ENCODE peak calls at places on chromosomes 3 and 15, in four cellular contexts. Q is left lung, W is DND-41, G is RWPE1. N is an unnamed sample.

GRCh38 chr3:53240989-53241972 is 14.5 kb downstream of the TKT start:
- DNase-seq in Q (peak; percentile 57), W (no peak), G (no peak), N (no peak)

GRCh38 chr3:20669184-20669583 is 483.2 kb upstream of the SGO1 start:
- DNase-seq in W (no peak), G (no peak), Q (no peak), N (no peak)

GRCh38 chr3:54087581-54088410 is 34.6 kb upstream of the CACNA2D3 start:
- DNase-seq in G (no peak), W (no peak), Q (peak; percentile 78), N (no peak)

GRCh38 chr3:180492047-180492446 is 109.9 kb upstream of the TTC14 start:
- DNase-seq in Q (no peak), G (peak; percentile 26), W (no peak), N (no peak)

GRCh38 chr3:140186421-140186920 is 251.5 kb downstream of the CLSTN2 start:
- DNase-seq in W (no peak), Q (no peak), G (peak; percentile 10), N (no peak)

GRCh38 chr15:60673918-60674558 is 195.1 kb upstream of the ICE2 start:
- DNase-seq in G (peak; percentile 89), W (no peak), Q (no peak), N (peak; percentile 80)

GRCh38 chr15:89836255-89837133 is 21.8 kb upstream of the ANPEP start:
- DNase-seq in G (peak; percentile 95), Q (no peak), W (no peak), N (peak; percentile 69)

GRCh38 chr15:39580630-39581500 is at the start of gene THBS1:
- DNase-seq in W (no peak), Q (peak; percentile 90), G (peak; percentile 93), N (peak; percentile 94)

GRCh38 chr3:120093119-120093922 is 926 bp downstream of the GSK3B start:
- DNase-seq in W (peak; percentile 36), G (no peak), Q (no peak), N (no peak)

GRCh38 chr15:66842710-66843441 is 140.8 kb downstream of the SMAD6 start:
- DNase-seq in G (peak; percentile 50), Q (peak; percentile 93), W (no peak), N (peak; percentile 89)

GRCh38 chr3:65483475-65483874 is 555.2 kb downstream of the MAGI1 start:
- DNase-seq in Q (no peak), W (no peak), G (peak; percentile 37), N (peak; percentile 65)

GRCh38 chr3:189170559-189170958 is 1.2 kb upstream of the TPRG1 start:
- DNase-seq in Q (no peak), G (no peak), W (no peak), N (no peak)

GRCh38 chr3:126434264-126434590 is 39.5 kb downstream of the CFAP100 start:
- DNase-seq in W (no peak), Q (peak; percentile 49), G (no peak), N (peak; percentile 53)

GRCh38 chr3:123367467-123368154 is 81.3 kb downstream of the ADCY5 start:
- DNase-seq in W (no peak), Q (no peak), G (no peak), N (no peak)

GRCh38 chr3:159499031-159499793 is 489.4 kb upstream of the IL12A start:
- DNase-seq in G (peak; percentile 49), Q (no peak), W (no peak), N (no peak)

GRCh38 chr15:50298340-50298739 is 32.8 kb upstream of the HDC start:
- DNase-seq in Q (no peak), W (no peak), G (no peak), N (no peak)

GRCh38 chr3:133880287-133880686 is 15.4 kb downstream of the RAB6B start:
- DNase-seq in W (no peak), Q (no peak), G (no peak), N (no peak)

GRCh38 chr3:134937256-134938023 is 142.4 kb downstream of the EPHB1 start:
- DNase-seq in Q (no peak), G (no peak), W (no peak), N (no peak)

GRCh38 chr3:188683032-188683491 is 488.7 kb upstream of the TPRG1 start:
- DNase-seq in Q (no peak), W (no peak), G (no peak), N (peak; percentile 91)

GRCh38 chr3:46997453-46998091 is 18.1 kb downstream of the NBEAL2 start:
- DNase-seq in Q (peak; percentile 63), G (no peak), W (no peak), N (peak; percentile 7)

GRCh38 chr3:44066806-44067205 is 174.9 kb upstream of the TOPAZ1 start:
- DNase-seq in W (no peak), G (no peak), Q (no peak), N (no peak)

GRCh38 chr15:69679623-69680228 is 227.1 kb downstream of the RPLP1 start:
- DNase-seq in Q (no peak), W (no peak), G (no peak), N (no peak)

GRCh38 chr15:83248151-83248851 is 36.2 kb downstream of the BNC1 start:
- DNase-seq in Q (no peak), W (peak; percentile 28), G (peak; percentile 39), N (no peak)

GRCh38 chr3:101154386-101154785 is 161.2 kb upstream of the ABI3BP start:
- DNase-seq in Q (no peak), W (no peak), G (no peak), N (no peak)

GRCh38 chr3:195106418-195106906 is 164.5 kb downstream of the XXYLT1 start:
- DNase-seq in Q (peak; percentile 94), G (peak; percentile 63), W (peak; percentile 71), N (peak; percentile 80)

GRCh38 chr15:40439461-40440299 is 1.1 kb upstream of the BAHD1 start:
- DNase-seq in W (peak; percentile 34), Q (peak; percentile 75), G (no peak), N (peak; percentile 71)

GRCh38 chr3:27325419-27325818 is 43.8 kb downstream of the NEK10 start:
- DNase-seq in Q (no peak), G (no peak), W (no peak), N (no peak)

GRCh38 chr3:119809249-119810017 is 27.5 kb downstream of the NR1I2 start:
- DNase-seq in W (no peak), Q (no peak), G (no peak), N (no peak)

GRCh38 chr3:11331101-11331500 is 58.9 kb downstream of the ATG7 start:
- DNase-seq in G (no peak), Q (no peak), W (no peak), N (no peak)

GRCh38 chr3:183178833-183179549 is 16.5 kb upstream of the LAMP3 start:
- DNase-seq in Q (peak; percentile 90), G (peak; percentile 65), W (no peak), N (no peak)

GRCh38 chr15:32941823-32942222 is 224.0 kb downstream of the GREM1 start:
- DNase-seq in W (no peak), G (no peak), Q (no peak), N (no peak)

GRCh38 chr3:46488735-46489361 is 8.9 kb upstream of the RTP3 start:
- DNase-seq in G (peak; percentile 80), W (peak; percentile 89), Q (peak; percentile 95), N (peak; percentile 85)

DNA sequence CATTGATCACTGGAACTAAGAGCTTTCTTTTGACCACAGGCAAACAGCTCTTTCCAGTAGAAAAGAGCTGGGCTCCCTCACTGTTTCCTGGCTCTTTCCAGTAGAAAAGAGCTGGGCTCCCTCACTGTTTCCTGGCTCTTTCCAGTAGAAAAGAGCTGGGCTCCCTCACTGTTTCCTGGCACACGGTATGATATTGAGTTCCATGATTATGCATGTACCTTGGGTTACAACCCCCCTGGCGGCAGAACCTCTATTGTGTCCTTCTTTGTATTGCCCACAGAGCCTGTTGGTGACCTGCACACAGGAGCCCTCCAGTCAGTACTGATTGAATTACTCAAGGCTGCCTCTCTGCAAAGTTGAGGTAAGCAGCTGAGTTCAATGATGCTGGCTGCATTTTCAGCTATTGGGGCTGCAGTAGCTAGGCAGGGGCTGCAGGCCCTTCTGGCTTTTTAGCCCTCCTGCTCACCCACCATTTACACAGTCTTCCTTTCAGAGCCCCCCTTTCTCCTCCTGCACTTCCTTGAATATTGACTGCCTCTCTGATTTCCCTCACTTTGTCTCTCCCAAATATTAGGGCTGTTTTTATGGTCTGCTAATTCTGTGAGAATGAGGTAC is 10.2 kb downstream of the ACKR2 start:
- DNase-seq in G (no peak), Q (no peak), W (no peak), N (no peak)
- TF ChIP-seq CTCF in G (no peak), Q (no peak), W (no peak), N (no peak)

GRCh38 chr15:25668236-25668635 is 194.9 kb downstream of the ATP10A start:
- DNase-seq in W (no peak), Q (no peak), G (no peak), N (no peak)
- H3K27ac ChIP-seq in W (no peak overlapping the region), Q (no peak overlapping the region), G (no peak overlapping the region), N (peak overlapping the region; percentile 56)

DNA sequence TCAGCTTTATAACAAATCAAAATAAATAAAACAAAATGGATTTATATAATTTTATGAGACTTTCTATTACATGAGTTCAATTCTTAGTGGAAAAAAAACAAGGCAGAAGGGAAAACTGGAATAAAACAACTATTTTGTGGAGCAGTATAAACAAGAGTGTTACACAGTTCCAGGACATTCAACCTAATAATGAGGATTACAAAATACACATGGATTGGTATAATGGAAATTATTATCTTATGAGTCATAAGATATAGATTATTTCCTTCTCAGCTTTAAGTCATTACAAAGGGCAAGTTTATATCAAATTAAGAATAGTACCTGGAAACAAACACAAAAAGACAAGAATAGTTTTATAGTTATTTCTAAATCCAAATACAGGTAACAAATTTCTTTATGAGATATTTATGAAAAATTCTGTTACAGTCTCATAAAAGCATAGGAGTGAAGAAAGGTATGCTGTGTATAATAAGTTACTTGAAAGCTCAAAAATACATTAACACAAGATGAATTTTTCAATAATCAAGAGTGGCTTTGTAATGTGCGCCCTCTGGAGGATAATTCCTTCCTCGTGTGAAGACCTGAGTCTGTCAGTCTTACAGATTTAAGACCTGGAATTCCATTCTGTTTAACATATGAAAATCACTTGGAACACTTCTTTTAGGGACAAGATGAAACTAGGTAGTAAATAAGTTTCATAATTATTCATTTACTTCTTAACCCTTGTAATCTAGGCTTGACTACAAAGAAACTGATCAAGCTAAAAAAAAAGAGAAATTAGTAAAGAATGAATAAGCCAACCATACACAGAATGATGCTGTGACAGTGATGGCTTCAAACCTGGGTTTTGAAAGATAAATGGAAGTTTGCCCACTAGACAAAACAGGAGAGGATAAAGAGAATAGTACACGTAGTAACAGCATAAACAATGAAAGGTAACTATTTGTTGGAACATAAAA is 9.5 kb downstream of the COPS2 start:
- DNase-seq in Q (no peak), G (peak; percentile 54), W (peak; percentile 24), N (no peak)
- TF ChIP-seq CTCF in Q (peak; percentile 55), G (peak; percentile 93), W (peak; percentile 69), N (peak; percentile 73)

DNA sequence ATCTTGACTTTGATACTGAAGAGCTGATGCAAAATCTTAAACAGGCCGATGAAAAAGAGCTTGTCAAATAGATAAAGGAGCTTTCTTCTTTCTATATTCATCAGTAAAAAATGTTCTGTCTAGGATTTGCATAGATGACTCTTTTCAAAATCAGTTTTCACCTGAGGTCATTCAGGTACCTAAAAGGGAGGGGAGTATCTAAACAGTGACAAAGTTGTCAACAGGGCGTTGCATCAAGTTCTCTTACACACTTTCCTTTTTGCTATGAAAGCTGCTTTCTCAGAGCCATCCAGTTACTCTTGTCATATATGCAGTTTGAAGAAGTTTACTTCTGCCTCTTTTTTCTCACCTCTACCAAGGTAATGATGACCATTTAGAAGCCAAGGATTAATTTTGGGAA is 60.0 kb downstream of the AKAP13 start:
- DNase-seq in Q (no peak), G (no peak), W (no peak), N (no peak)
- H3K27ac ChIP-seq in Q (no peak overlapping the region), G (no peak overlapping the region), W (no peak overlapping the region), N (no peak overlapping the region)

GRCh38 chr15:62482715-62483429 is 317.8 kb upstream of the C2CD4B start:
- DNase-seq in Q (no peak), G (no peak), W (peak; percentile 6), N (no peak)
- TF ChIP-seq CTCF in Q (no peak), G (no peak), W (no peak), N (no peak)

N was measured in ascending aorta.